ENCODE peak calls at places on chromosome 12, in six cellular contexts. S is uterus; K is effector memory CD4-positive, alpha-beta T cell; F is transverse colon; T is adipocyte; A is A673. N is an unnamed sample. For H3K36me3, the result is how much of the 10 kb centered on the place peaks cover.

GRCh38 chr12:70227911-70228310 is 15.3 kb upstream of the CNOT2 start:
- DNase-seq in S (no peak), K (no peak), F (no peak), T (no peak), A (no peak), N (no peak)

GRCh38 chr12:90829044-90829443 is 125.9 kb downstream of the CCER1 start:
- DNase-seq in S (no peak), K (no peak), F (no peak), T (no peak), A (no peak), N (no peak)

GRCh38 chr12:53427905-53428594 is 4.4 kb downstream of the AMHR2 start:
- DNase-seq in S (no peak), K (no peak), F (no peak), T (peak), A (no peak), N (no peak)

GRCh38 chr12:42571327-42572009 is 18.1 kb downstream of the PRICKLE1 start:
- DNase-seq in S (no peak), K (no peak), F (no peak), T (no peak), A (no peak), N (no peak)

GRCh38 chr12:1933342-1933992 is 15.0 kb upstream of the CACNA2D4 start:
- DNase-seq in S (no peak), K (no peak), F (no peak), T (peak), A (no peak), N (peak)

GRCh38 chr12:66399626-66399931 is 97.3 kb downstream of the HELB start:
- DNase-seq in S (no peak), K (no peak), F (no peak), T (no peak), A (no peak), N (no peak)

GRCh38 chr12:83317641-83318040 is 630.9 kb downstream of the TMTC2 start:
- DNase-seq in S (no peak), K (no peak), F (no peak), T (no peak), A (no peak), N (no peak)

GRCh38 chr12:32612658-32613614 is 66.2 kb upstream of the DNM1L start:
- DNase-seq in S (no peak), K (no peak), F (no peak), T (no peak), A (no peak), N (no peak)

GRCh38 chr12:75705749-75706719 is 194.6 kb upstream of the KRR1 start:
- DNase-seq in S (peak), K (no peak), F (no peak), T (peak), A (peak), N (no peak)

GRCh38 chr12:93964936-93965335 is 183.4 kb upstream of the PLXNC1 start:
- DNase-seq in S (no peak), K (no peak), F (no peak), T (no peak), A (no peak), N (no peak)

GRCh38 chr12:64147011-64147671 is 75.0 kb downstream of the KICS2 start:
- DNase-seq in S (no peak), K (no peak), F (no peak), T (no peak), A (no peak), N (no peak)

GRCh38 chr12:65825573-65826512 is 1.6 kb downstream of the HMGA2 start:
- DNase-seq in S (peak), K (no peak), F (peak), T (peak), A (peak), N (peak)

GRCh38 chr12:30822385-30823139 is 67.8 kb upstream of the CAPRIN2 start:
- DNase-seq in S (peak), K (no peak), F (peak), T (peak), A (no peak), N (peak)

GRCh38 chr12:65470261-65470660 is 191.8 kb downstream of the MSRB3 start:
- DNase-seq in S (no peak), K (no peak), F (no peak), T (peak), A (peak), N (no peak)

GRCh38 chr12:8544295-8544694 is 3.6 kb upstream of the CLEC4E start:
- DNase-seq in S (peak), K (peak), F (peak), T (peak), A (peak), N (peak)

DNA sequence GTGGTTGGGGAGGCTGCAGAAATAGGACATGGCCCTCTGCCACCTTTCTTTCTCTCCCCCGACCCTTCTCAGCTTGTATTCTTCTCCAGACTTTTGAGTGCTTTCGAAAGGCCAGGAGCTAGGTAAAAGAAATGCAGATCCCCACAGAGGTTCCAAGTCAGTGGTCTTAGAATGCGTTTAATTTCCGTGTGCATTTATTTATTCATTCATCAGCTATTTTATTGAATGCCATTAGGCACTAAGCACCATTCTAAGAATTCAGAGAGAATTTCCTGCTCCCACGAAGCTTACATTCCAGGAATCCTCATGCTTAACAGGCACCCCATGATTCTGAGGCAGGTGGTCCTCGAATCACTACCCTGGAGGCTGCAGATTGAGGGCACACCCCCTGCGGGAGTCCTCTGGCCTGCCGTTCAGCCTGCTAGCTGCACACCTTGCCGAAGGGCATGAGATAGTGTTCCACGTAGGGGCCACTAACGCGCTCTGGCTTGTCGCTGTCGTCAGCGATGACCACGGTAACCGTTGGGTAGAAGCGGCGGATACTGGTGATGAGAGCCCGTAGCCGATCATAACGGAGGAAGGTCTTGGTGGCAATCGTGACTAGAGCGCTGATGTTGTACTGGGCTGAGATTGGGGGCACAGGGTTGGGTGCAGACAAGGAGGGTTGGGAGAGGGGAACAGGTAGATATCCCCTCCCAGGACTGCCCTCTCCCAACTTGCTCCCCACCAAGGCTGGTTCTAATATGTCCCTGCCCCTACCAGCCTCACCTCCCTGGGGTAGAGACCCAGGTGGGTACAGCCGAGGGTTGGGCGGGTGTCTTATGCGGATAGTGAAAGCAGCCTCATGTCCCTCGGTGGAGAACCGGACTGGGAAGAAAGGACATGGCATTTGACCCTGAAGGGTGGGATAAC is 4.5 kb downstream of the B4GALNT1 start:
- DNase-seq in S (no peak), K (no peak), F (no peak), T (no peak), A (no peak), N (peak)
- H3K36me3 ChIP-seq in S (under half), K (under half), F (under half), T (under half), A (under half), N (under half)

GRCh38 chr12:130716918-130717306 is 813 bp upstream of the RIMBP2 start:
- DNase-seq in S (no peak), K (no peak), F (no peak), T (no peak), A (no peak), N (no peak)

GRCh38 chr12:130714591-130715149 is 1.4 kb downstream of the RIMBP2 start:
- DNase-seq in S (peak), K (no peak), F (no peak), T (no peak), A (peak), N (peak)

GRCh38 chr12:130715996-130716917 is at the start of gene RIMBP2:
- DNase-seq in S (peak), K (no peak), F (no peak), T (peak), A (peak), N (peak)

GRCh38 chr12:130714091-130714590 is 2.0 kb downstream of the RIMBP2 start:
- DNase-seq in S (peak), K (no peak), F (no peak), T (no peak), A (peak), N (peak)

GRCh38 chr12:130715150-130715995 is 726 bp downstream of the RIMBP2 start:
- DNase-seq in S (peak), K (no peak), F (no peak), T (no peak), A (peak), N (peak)
- H3K4me3 ChIP-seq in S (peak), K (no peak), F (peak), T (no peak), A (peak), N (peak)

DNA sequence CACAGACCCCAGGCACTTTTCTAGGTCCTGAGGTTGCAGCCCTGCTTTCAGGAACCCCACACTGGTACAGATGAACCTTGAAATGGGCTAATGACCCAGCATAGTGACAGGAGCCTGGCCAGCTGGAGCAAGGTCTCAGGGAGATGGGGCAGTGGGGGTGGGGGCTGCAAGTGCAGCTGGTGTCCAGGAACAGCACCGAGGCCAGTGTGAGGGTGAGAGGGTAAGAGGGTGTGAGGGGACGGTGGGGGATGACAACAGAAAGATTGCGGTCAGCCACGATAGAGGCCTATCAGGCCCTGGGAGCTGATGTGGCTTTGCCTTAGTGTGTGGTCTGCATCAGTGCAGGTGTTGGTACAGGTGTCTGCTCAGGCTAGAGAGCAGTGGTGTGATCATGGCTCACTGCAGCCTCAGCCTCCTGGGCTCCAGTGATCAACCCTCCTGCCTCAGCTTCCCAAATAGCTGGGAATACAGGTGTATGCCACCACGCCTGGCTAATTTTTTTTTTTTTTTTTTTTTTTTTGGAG is 59.7 kb downstream of the EP400 start:
- DNase-seq in S (no peak), K (no peak), F (no peak), T (no peak), A (no peak), N (no peak)
- H3K36me3 ChIP-seq in S (under half), K (half or more), F (under half), T (half or more), A (half or more), N (half or more)

DNA sequence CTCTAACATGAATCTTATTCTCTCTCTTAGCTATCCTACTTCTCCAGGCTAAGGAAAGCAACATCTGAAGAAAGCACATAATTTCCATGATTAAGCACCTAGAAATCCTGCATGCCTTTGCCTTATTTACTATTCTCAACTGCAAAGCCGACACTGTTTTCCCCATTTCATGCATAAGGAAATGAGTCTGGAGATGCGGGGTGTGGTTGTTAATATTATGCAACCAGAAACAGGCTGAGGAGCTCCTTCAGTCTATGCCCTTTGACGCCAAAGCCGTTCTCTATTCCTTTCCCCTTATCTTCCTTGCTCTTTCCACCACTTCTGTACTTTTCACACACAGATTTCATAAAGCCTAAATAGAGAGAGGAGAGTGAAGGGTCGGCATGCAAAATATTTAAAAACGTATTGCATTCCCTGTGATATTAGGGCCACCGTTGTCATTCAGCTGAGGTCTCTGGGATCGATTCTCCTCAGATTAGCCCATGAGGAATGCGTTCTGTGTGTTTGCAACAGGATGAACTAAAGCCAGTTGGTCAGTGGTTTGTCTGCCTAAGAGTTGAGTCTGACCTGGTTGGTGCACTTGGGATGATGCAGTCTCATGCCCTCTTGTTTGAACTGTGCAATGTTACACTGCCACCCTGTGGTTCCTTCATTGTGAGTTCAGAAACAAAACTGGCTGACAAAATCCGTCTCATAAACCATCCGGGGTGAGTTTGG is 53.1 kb upstream of the PLEKHG7 start:
- DNase-seq in S (peak), K (peak), F (peak), T (peak), A (peak), N (peak)
- H3K4me3 ChIP-seq in S (no peak), K (no peak), F (no peak), T (peak), A (no peak), N (no peak)

DNA sequence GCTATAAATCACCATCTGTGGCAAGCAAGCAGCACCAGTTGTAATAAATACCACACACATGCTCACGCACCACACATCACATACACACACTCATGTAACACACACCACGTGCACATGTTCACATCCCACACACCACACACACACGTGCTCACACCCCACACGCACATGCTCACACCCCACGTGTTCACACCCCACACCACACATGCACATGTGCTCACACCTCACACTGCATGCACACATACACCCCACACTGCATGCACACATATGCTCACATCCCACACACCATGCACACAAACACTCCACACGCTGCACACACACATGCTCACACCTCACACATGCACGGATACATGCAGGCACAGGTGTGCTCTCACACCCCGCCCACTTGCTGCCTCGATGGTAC is 22.9 kb upstream of the ANKLE2 start:
- DNase-seq in S (no peak), K (no peak), F (no peak), T (no peak), A (no peak), N (no peak)
- H3K36me3 ChIP-seq in S (under half), K (half or more), F (under half), T (half or more), A (under half), N (half or more)

GRCh38 chr12:39616251-39616650 is 3.4 kb downstream of the ABCD2 start:
- DNase-seq in S (no peak), K (no peak), F (no peak), T (no peak), A (no peak), N (no peak)
- H3K4me3 ChIP-seq in S (no peak), K (peak), F (no peak), T (peak), A (no peak), N (no peak)

GRCh38 chr12:108806350-108806749 is 51.0 kb downstream of the SSH1 start:
- DNase-seq in S (no peak), K (no peak), F (no peak), T (peak), A (no peak), N (no peak)

GRCh38 chr12:108803428-108804105 is 53.8 kb downstream of the SSH1 start:
- DNase-seq in S (peak), K (peak), F (peak), T (peak), A (peak), N (peak)

GRCh38 chr12:108804361-108804949 is 52.9 kb downstream of the SSH1 start:
- DNase-seq in S (peak), K (no peak), F (peak), T (peak), A (peak), N (peak)

GRCh38 chr12:108806921-108807320 is 50.5 kb downstream of the SSH1 start:
- DNase-seq in S (no peak), K (no peak), F (no peak), T (no peak), A (no peak), N (no peak)

DNA sequence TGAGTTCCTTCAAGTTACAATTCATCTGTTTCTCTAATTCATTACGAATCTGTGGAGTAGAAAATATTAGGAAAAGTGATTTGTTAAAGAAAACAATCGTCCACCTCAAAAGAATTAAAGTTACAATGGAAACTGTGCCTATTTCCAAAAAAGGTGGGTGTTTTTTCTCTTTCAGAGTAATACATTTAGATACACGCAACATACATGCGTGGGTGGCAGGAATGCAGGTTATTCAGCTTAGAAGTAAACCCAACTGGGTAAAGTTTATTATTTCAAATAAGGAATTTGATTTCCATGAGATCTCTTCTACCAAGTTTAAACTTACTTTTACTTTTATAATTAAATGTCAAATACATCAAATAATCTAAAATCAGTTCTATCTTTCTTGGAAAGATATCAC is 52.2 kb downstream of the SSH1 start:
- DNase-seq in S (no peak), K (no peak), F (no peak), T (peak), A (no peak), N (no peak)
- H3K36me3 ChIP-seq in S (under half), K (under half), F (under half), T (half or more), A (half or more), N (half or more)

GRCh38 chr12:105334568-105334967 is 4.1 kb downstream of the C12orf75 start:
- DNase-seq in S (no peak), K (no peak), F (no peak), T (peak), A (no peak), N (no peak)
- H3K4me3 ChIP-seq in S (no peak), K (no peak), F (no peak), T (peak), A (no peak), N (no peak)

GRCh38 chr12:122537021-122537420 is 10.0 kb downstream of the KNTC1 start:
- DNase-seq in S (no peak), K (no peak), F (no peak), T (no peak), A (no peak), N (peak)
- H3K36me3 ChIP-seq in S (under half), K (under half), F (under half), T (under half), A (half or more), N (under half)

DNA sequence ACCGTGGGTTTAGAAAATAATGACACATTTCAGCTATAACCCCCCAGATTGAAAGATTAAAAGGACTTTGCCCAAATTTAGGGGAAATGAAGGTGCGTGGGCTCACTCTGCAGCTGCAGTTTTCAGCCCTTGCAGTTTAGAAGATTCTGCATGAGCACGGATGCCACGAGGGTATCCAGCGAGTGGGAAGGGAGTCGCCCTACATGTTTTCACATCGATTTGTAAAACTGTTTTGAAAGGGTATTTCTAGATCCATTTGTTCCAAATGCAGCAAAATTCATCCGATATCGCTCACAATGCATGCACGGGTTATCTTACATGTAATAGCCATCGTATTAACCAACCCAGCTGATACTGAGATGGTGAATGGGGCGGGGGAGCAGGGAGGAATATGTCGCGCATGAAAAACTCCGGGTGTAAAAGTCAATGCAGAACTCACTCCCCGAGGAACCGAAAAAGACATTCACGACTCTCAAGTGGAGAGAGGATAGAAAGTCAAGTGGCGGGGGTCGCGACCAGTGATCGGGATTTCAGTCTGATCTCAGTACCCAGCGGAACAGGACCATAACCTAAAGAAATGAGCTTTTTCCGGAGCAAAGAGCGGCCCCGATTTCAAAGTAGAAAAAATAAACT is 4.9 kb upstream of the CCND2 start:
- DNase-seq in S (no peak), K (no peak), F (no peak), T (peak), A (no peak), N (no peak)
- H3K4me3 ChIP-seq in S (peak), K (peak), F (peak), T (peak), A (peak), N (peak)

N was measured in endodermal cell.